ENCODE peak calls at places on chromosomes 13 and 19, in four cellular contexts. L is body of pancreas, G is thoracic aorta, F is astrocyte. R is an unnamed sample.

GRCh38 chr13:75395056-75395455 is 86.9 kb downstream of the TBC1D4 start:
- DNase-seq in L (no peak), G (no peak), F (no peak), R (peak; percentile 10)

GRCh38 chr19:48113190-48113917 is 2.7 kb upstream of the PLA2G4C start:
- DNase-seq in G (no peak), L (no peak), F (no peak), R (no peak)

GRCh38 chr13:113904411-113904810 is 40.5 kb upstream of the GAS6 start:
- DNase-seq in L (peak; percentile 53), F (no peak), G (no peak), R (peak; percentile 91)

GRCh38 chr19:38045554-38046253 is 138.7 kb downstream of the SIPA1L3 start:
- DNase-seq in G (no peak), F (no peak), L (no peak), R (no peak)

GRCh38 chr19:4575978-4576933 is 16.8 kb upstream of the SEMA6B start:
- DNase-seq in G (no peak), F (peak; percentile 17), L (peak; percentile 63), R (peak; percentile 36)

GRCh38 chr13:113658836-113659235 is 838 bp upstream of the ATP4B start:
- DNase-seq in F (no peak), L (peak; percentile 7), G (no peak), R (no peak)

GRCh38 chr13:83877901-83878300 is 4.4 kb downstream of the SLITRK1 start:
- DNase-seq in F (no peak), L (no peak), G (no peak), R (no peak)

GRCh38 chr19:23925285-23925684 is 10.6 kb downstream of the ZNF726 start:
- DNase-seq in L (no peak), F (no peak), G (no peak), R (no peak)

GRCh38 chr19:4575267-4575793 is 15.8 kb upstream of the SEMA6B start:
- DNase-seq in G (no peak), L (peak; percentile 57), F (peak; percentile 78), R (no peak)

GRCh38 chr19:47066376-47067214 is 18.2 kb upstream of the TMEM160 start:
- DNase-seq in G (no peak), F (no peak), L (no peak), R (no peak)

GRCh38 chr13:113091211-113091771 is 14.3 kb upstream of the F7 start:
- DNase-seq in L (no peak), G (no peak), F (no peak), R (no peak)

GRCh38 chr13:111665691-111666095 is 345.3 kb downstream of the TEX29 start:
- DNase-seq in G (no peak), F (no peak), L (no peak), R (no peak)

GRCh38 chr13:26961890-26962615 is 201.5 kb upstream of the GPR12 start:
- DNase-seq in G (no peak), F (no peak), L (peak; percentile 86), R (peak; percentile 91)

GRCh38 chr13:79483302-79483701 is 2.3 kb downstream of the NDFIP2 start:
- DNase-seq in F (peak; percentile 96), L (no peak), G (no peak), R (no peak)

GRCh38 chr13:32164622-32165268 is 133.2 kb downstream of the FRY start:
- DNase-seq in L (peak; percentile 24), F (peak; percentile 48), G (no peak), R (peak; percentile 71)

GRCh38 chr19:33269016-33269415 is 33.3 kb downstream of the CEBPA start:
- DNase-seq in G (no peak), L (no peak), F (no peak), R (no peak)

GRCh38 chr13:38688674-38689073 is 1.8 kb downstream of the FREM2 start:
- DNase-seq in G (no peak), L (peak; percentile 19), F (no peak), R (no peak)

GRCh38 chr13:43546260-43546659 is 240.5 kb downstream of the ENOX1 start:
- DNase-seq in G (no peak), F (no peak), L (no peak), R (no peak)

GRCh38 chr13:104422668-104423067 is 1356.5 kb upstream of the SLC10A2 start:
- DNase-seq in G (no peak), L (no peak), F (no peak), R (no peak)

GRCh38 chr13:63288576-63288975 is 1872.9 kb upstream of the PCDH20 start:
- DNase-seq in G (no peak), F (peak; percentile 44), L (no peak), R (no peak)

GRCh38 chr13:57739089-57739488 is 107.5 kb downstream of the PCDH17 start:
- DNase-seq in L (no peak), F (no peak), G (no peak), R (no peak)

GRCh38 chr13:30429235-30429634 is 6.9 kb downstream of the UBE2L5 start:
- DNase-seq in L (no peak), G (no peak), F (no peak), R (no peak)

GRCh38 chr19:38538386-38538785 is 79.4 kb downstream of the MAP4K1 start:
- DNase-seq in F (peak; percentile 8), L (peak; percentile 31), G (no peak), R (no peak)

GRCh38 chr19:56084835-56085536 is 36.1 kb downstream of the ZNF787 start:
- DNase-seq in G (no peak), F (no peak), L (no peak), R (no peak)

GRCh38 chr19:5172859-5173577 is 167.6 kb downstream of the PTPRS start:
- DNase-seq in L (no peak), G (peak; percentile 32), F (peak; percentile 96), R (no peak)

GRCh38 chr13:24161010-24161775 is 673 bp downstream of the SPATA13 start:
- DNase-seq in G (no peak), L (peak; percentile 83), F (no peak), R (peak; percentile 45)
- H3K27ac ChIP-seq in G (no peak overlapping the region), L (peak overlapping the region; percentile 98), F (peak overlapping the region; percentile 66), R (peak overlapping the region; percentile 72)

GRCh38 chr19:50202962-50203280 is 501 bp upstream of the MYH14 start:
- DNase-seq in F (no peak), L (no peak), G (no peak), R (no peak)
- H3K4me3 ChIP-seq in F (no peak overlapping the region), L (no peak overlapping the region), G (peak overlapping the region; percentile 73), R (peak overlapping the region; percentile 24)

DNA sequence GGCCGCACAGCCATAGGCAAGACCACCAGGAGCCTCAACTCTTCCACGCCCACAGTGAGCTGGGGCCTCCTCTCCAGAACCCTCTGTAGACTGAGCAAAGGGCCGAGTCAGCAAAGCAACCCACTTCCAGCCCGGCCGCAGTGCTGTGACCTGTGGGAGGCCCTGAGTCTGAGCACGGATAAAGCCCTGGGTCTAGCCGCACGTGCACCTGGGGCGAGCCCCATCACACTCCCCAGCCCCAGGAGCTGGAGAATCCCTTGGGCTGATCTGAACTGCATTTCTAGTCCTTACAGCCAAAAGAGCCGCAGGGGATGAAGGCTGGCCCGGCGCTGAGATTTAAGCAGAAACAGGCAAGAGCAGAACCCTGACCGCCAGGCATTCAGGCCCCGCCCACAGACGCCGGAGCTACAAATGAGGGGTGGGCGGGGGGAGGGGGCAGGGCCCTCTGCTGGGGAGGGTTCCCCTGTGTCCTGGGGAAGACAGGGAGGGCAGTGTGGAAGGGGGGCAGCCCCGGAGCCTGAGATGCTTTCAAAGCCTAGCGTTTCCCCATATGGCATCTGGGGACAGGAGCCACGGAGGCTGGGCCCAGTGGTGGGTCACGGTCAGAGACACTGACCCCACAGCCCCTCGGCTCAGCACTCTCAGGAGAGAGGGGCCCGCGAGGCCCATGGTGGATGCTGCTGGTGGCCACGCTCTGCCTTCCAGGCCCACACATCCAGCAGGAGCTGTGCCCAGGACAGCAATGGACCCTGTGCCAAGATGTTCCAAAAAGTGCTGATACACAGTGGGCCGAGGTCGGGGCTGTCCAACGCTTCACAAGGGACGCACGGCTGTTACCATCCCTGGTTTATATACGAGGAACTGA is 4.9 kb downstream of the TMEM259 start:
- DNase-seq in L (no peak), G (no peak), F (no peak), R (no peak)
- H3K27ac ChIP-seq in L (no peak overlapping the region), G (no peak overlapping the region), F (peak overlapping the region; percentile 48), R (no peak overlapping the region)

DNA sequence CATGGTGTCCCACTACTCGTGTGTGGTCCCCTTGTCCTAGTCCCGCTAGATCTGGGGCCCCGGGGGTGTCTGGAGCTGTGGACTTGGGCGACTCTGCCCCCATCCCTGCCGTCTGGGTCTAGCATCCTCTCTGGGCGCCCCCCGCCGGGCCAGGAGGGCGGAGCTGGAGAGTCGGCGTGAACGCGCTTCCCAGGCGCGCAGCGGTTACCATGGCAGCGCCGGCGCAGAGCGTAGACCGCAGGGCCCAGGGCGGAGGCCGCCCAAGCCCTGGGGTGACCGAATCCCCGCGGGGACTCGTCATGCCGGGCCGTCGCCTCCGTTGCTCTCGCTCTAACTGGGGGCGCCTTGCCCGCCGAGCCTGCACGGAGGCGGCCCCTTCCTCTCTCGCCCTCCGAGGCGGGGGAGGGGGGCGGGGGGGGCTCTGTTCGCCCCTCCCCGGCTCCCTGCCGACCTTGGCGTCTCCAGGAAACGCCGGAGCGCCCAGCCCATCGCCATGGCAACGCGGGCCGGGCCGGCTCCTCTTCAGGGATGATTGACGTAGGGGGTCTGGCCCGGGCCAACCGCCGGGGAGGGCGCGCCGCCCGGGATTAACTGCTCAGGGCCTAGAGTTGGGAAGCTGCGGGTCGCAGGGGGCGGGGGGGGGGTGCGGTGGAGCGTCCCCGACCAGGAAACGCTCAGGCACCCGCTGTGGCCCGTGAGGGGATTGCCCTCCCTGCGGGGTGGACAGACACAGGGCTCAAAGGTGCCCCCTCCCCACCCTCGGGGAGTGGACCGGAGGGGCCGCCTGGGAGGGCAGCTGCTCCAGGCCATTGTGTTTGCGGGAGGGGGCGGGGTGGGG is 8.9 kb downstream of the ISYNA1 start:
- DNase-seq in F (peak; percentile 63), G (no peak), L (peak; percentile 64), R (no peak)
- H3K4me3 ChIP-seq in F (peak overlapping the region; percentile 39), G (peak overlapping the region; percentile 69), L (no peak overlapping the region), R (peak overlapping the region; percentile 38)

GRCh38 chr19:7372810-7373209 is 24.1 kb downstream of the ARHGEF18 start:
- DNase-seq in F (no peak), L (no peak), G (no peak), R (no peak)

GRCh38 chr19:7370546-7370945 is 21.8 kb downstream of the ARHGEF18 start:
- DNase-seq in L (no peak), G (no peak), F (no peak), R (no peak)

GRCh38 chr19:7371001-7371400 is 22.3 kb downstream of the ARHGEF18 start:
- DNase-seq in L (no peak), G (no peak), F (no peak), R (no peak)

GRCh38 chr19:7376151-7376852 is 27.6 kb downstream of the ARHGEF18 start:
- DNase-seq in F (peak; percentile 33), L (no peak), G (no peak), R (no peak)

DNA sequence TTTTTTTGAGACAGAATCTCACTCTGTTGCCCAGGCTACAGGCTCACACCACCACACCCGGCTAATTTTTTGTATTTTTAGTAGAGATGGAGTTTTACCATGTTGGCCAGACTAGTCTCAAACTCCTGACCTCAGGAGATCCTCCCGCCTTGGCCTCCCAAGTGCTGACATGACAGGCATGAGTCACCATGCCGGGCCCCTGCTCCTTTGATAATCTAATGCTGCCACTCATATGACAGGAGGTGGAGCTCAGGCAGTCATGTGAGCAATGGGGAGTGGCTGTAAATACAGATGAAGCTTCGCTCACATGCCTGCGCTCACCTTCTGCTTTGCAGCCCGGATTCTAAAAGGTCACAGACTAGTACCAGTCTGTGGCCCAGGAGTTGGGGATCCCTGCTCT is 25.1 kb downstream of the ARHGEF18 start:
- DNase-seq in F (no peak), L (no peak), G (no peak), R (peak; percentile 53)
- H3K27ac ChIP-seq in F (no peak overlapping the region), L (no peak overlapping the region), G (no peak overlapping the region), R (no peak overlapping the region)